ENCODE peak calls at places on chromosomes 5 and 9, in five cellular contexts. E, H, N, L and T are unnamed samples.

GRCh38 chr9:105072476-105072875 is 144.5 kb upstream of the ABCA1 start:
- DNase-seq in E (no peak), H (no peak), N (no peak), L (no peak), T (no peak)

GRCh38 chr5:175195698-175196656 is 248.0 kb downstream of the DRD1 start:
- DNase-seq in E (peak), H (peak), N (no peak), L (no peak), T (no peak)

GRCh38 chr9:116589392-116590354 is 97.4 kb upstream of the TRIM32 start:
- DNase-seq in E (peak), H (peak), N (peak), L (no peak), T (no peak)

GRCh38 chr5:45695011-45695667 is 1.0 kb downstream of the HCN1 start:
- DNase-seq in E (peak), H (no peak), N (no peak), L (no peak), T (no peak)

GRCh38 chr9:38066907-38067610 is 2.0 kb downstream of the SHB start:
- DNase-seq in E (peak), H (no peak), N (no peak), L (no peak), T (no peak)

GRCh38 chr5:154519375-154519774 is 41.3 kb upstream of the HAND1 start:
- DNase-seq in E (no peak), H (no peak), N (no peak), L (peak), T (peak)

GRCh38 chr9:70410368-70410767 is 4.1 kb downstream of the KLF9 start:
- DNase-seq in E (no peak), H (no peak), N (no peak), L (no peak), T (no peak)

GRCh38 chr5:14410068-14410941 is 171.3 kb upstream of the OTULINL start:
- DNase-seq in E (no peak), H (no peak), N (no peak), L (no peak), T (no peak)

GRCh38 chr5:926416-927171 is 33.9 kb downstream of the TRIP13 start:
- DNase-seq in E (peak), H (no peak), N (peak), L (no peak), T (no peak)

GRCh38 chr9:95504053-95504963 is 12.5 kb downstream of the PTCH1 start:
- DNase-seq in E (peak), H (no peak), N (no peak), L (no peak), T (no peak)

GRCh38 chr9:100011062-100011681 is 87.6 kb downstream of the ERP44 start:
- DNase-seq in E (peak), H (peak), N (no peak), L (peak), T (no peak)

GRCh38 chr5:104053057-104053666 is 490.6 kb upstream of the NUDT12 start:
- DNase-seq in E (no peak), H (no peak), N (no peak), L (no peak), T (no peak)

GRCh38 chr9:115952667-115953316 is 200.8 kb upstream of the PAPPA start:
- DNase-seq in E (no peak), H (no peak), N (no peak), L (no peak), T (no peak)

GRCh38 chr9:115944166-115944948 is 209.2 kb upstream of the PAPPA start:
- DNase-seq in E (peak), H (no peak), N (no peak), L (no peak), T (peak)

GRCh38 chr5:112124788-112125187 is 294.3 kb downstream of the EPB41L4A start:
- DNase-seq in E (no peak), H (no peak), N (no peak), L (no peak), T (no peak)

GRCh38 chr9:78592866-78593265 is 295.9 kb downstream of the PSAT1 start:
- DNase-seq in E (no peak), H (no peak), N (no peak), L (no peak), T (no peak)

GRCh38 chr5:170055606-170056005 is 50.1 kb upstream of the FOXI1 start:
- DNase-seq in E (no peak), H (no peak), N (no peak), L (no peak), T (no peak)

GRCh38 chr5:131633830-131634229 is 1.2 kb downstream of the RAPGEF6 start:
- DNase-seq in E (no peak), H (no peak), N (no peak), L (no peak), T (no peak)

GRCh38 chr5:138542120-138542955 is 698 bp downstream of the ETF1 start:
- DNase-seq in E (peak), H (peak), N (no peak), L (no peak), T (no peak)

GRCh38 chr5:377326-377981 is 55.9 kb downstream of the AHRR start:
- DNase-seq in E (no peak), H (no peak), N (peak), L (no peak), T (no peak)

GRCh38 chr9:113589407-113589806 is 125.9 kb downstream of the RGS3 start:
- DNase-seq in E (no peak), H (no peak), N (no peak), L (no peak), T (no peak)

GRCh38 chr5:177366528-177367322 is 9.0 kb downstream of the RGS14 start:
- DNase-seq in E (peak), H (peak), N (no peak), L (peak), T (no peak)

GRCh38 chr9:129868571-129869486 is 33.6 kb downstream of the USP20 start:
- DNase-seq in E (no peak), H (no peak), N (no peak), L (no peak), T (no peak)

GRCh38 chr5:124644582-124644981 is 101.9 kb downstream of the ZNF608 start:
- DNase-seq in E (no peak), H (no peak), N (no peak), L (no peak), T (no peak)

GRCh38 chr9:3241290-3241689 is 284.5 kb downstream of the RFX3 start:
- DNase-seq in E (peak), H (no peak), N (no peak), L (no peak), T (no peak)

GRCh38 chr9:127979015-127979332 is 1.8 kb downstream of the EEIG1 start:
- DNase-seq in E (peak), H (no peak), N (no peak), L (no peak), T (no peak)

GRCh38 chr9:89814340-89815040 is 209.7 kb downstream of the GADD45G start:
- DNase-seq in E (peak), H (peak), N (no peak), L (peak), T (no peak)

GRCh38 chr5:1747079-1747802 is 52.4 kb downstream of the MRPL36 start:
- DNase-seq in E (no peak), H (no peak), N (no peak), L (no peak), T (no peak)

GRCh38 chr9:37468620-37469019 is 3.4 kb upstream of the ZBTB5 start:
- DNase-seq in E (no peak), H (no peak), N (no peak), L (no peak), T (no peak)

GRCh38 chr9:16236882-16237281 is 633.6 kb downstream of the BNC2 start:
- DNase-seq in E (no peak), H (no peak), N (no peak), L (no peak), T (no peak)

GRCh38 chr5:93311825-93312224 is 269.2 kb downstream of the NR2F1-AS1 start:
- DNase-seq in E (no peak), H (no peak), N (no peak), L (no peak), T (no peak)

GRCh38 chr9:137496601-137497375 is 37.7 kb upstream of the NSMF start:
- DNase-seq in E (no peak), H (no peak), N (no peak), L (no peak), T (no peak)

GRCh38 chr5:131647078-131647769 is 12.2 kb upstream of the RAPGEF6 start:
- DNase-seq in E (no peak), H (no peak), N (no peak), L (no peak), T (no peak)

GRCh38 chr9:99822096-99822595 is 461 bp downstream of the NR4A3 start:
- DNase-seq in E (no peak), H (peak), N (no peak), L (no peak), T (no peak)

GRCh38 chr9:33166263-33167083 is 663 bp downstream of the B4GALT1 start:
- DNase-seq in E (peak), H (peak), N (no peak), L (no peak), T (no peak)

GRCh38 chr9:103277240-103277639 is 282.1 kb downstream of the CYLC2 start:
- DNase-seq in E (no peak), H (no peak), N (no peak), L (no peak), T (no peak)

GRCh38 chr9:135402048-135402738 is 77.4 kb upstream of the PPP1R26 start:
- DNase-seq in E (no peak), H (no peak), N (no peak), L (no peak), T (no peak)